ENCODE peak calls at places on chromosomes 3 and 15, in five cellular contexts. M, D, C, K and P are unnamed samples.

GRCh38 chr3:9595877-9596276 is 42.3 kb upstream of the LHFPL4 start:
- DNase-seq in M (no peak), D (no peak), C (no peak), K (no peak), P (no peak)

GRCh38 chr15:73822998-73823397 is 50.4 kb upstream of the TBC1D21 start:
- DNase-seq in M (peak), D (no peak), C (no peak), K (peak), P (peak)

GRCh38 chr3:4425055-4425454 is 42.0 kb downstream of the SUMF1 start:
- DNase-seq in M (no peak), D (no peak), C (no peak), K (no peak), P (no peak)

GRCh38 chr15:90219421-90220141 is 14.2 kb downstream of the CIB1 start:
- DNase-seq in M (peak), D (peak), C (peak), K (no peak), P (peak)

GRCh38 chr3:30720586-30721313 is 114.3 kb downstream of the TGFBR2 start:
- DNase-seq in M (peak), D (no peak), C (no peak), K (peak), P (no peak)

GRCh38 chr15:65400760-65401606 is 21.8 kb downstream of the IGDCC4 start:
- DNase-seq in M (peak), D (peak), C (peak), K (peak), P (peak)

GRCh38 chr3:192408007-192408655 is 319.2 kb downstream of the FGF12 start:
- DNase-seq in M (peak), D (peak), C (peak), K (no peak), P (peak)

GRCh38 chr15:40336129-40337122 is 4.3 kb downstream of the CCDC9B start:
- DNase-seq in M (no peak), D (no peak), C (peak), K (no peak), P (no peak)

GRCh38 chr3:46845397-46845859 is 17.8 kb downstream of the MYL3 start:
- DNase-seq in M (peak), D (peak), C (peak), K (peak), P (peak)

GRCh38 chr3:141788147-141788546 is 24.9 kb downstream of the GRK7 start:
- DNase-seq in M (no peak), D (no peak), C (no peak), K (no peak), P (no peak)

GRCh38 chr3:50347187-50347813 is 1.8 kb upstream of the ZMYND10 start:
- DNase-seq in M (peak), D (peak), C (peak), K (peak), P (peak)

GRCh38 chr15:81887913-81888312 is 157.9 kb downstream of the MEX3B start:
- DNase-seq in M (peak), D (no peak), C (no peak), K (peak), P (no peak)

GRCh38 chr3:169847896-169848295 is 21.8 kb downstream of the LRRC31 start:
- DNase-seq in M (no peak), D (no peak), C (no peak), K (peak), P (no peak)

GRCh38 chr15:57218826-57219576 is 157.3 kb upstream of the CGNL1 start:
- DNase-seq in M (peak), D (no peak), C (peak), K (peak), P (no peak)

GRCh38 chr3:72032435-72033118 is 247.6 kb upstream of the PROK2 start:
- DNase-seq in M (no peak), D (peak), C (peak), K (no peak), P (no peak)

GRCh38 chr3:15361494-15362214 is 29.3 kb upstream of the SH3BP5 start:
- DNase-seq in M (peak), D (peak), C (peak), K (peak), P (no peak)

GRCh38 chr3:108110965-108111364 is 20.1 kb upstream of the CD47 start:
- DNase-seq in M (no peak), D (no peak), C (no peak), K (no peak), P (no peak)

GRCh38 chr15:74752486-74753395 is 4.1 kb downstream of the CYP1A2 start:
- DNase-seq in M (peak), D (no peak), C (no peak), K (peak), P (peak)

GRCh38 chr3:62109534-62109933 is 263.8 kb downstream of the FEZF2 start:
- DNase-seq in M (peak), D (peak), C (peak), K (peak), P (no peak)

GRCh38 chr15:77640615-77641014 is 7.9 kb upstream of the LINGO1 start:
- DNase-seq in M (no peak), D (no peak), C (no peak), K (no peak), P (no peak)

GRCh38 chr15:40789119-40789518 is 17.8 kb upstream of the ZFYVE19 start:
- DNase-seq in M (no peak), D (no peak), C (no peak), K (no peak), P (no peak)

GRCh38 chr3:122754867-122755835 is 38.5 kb downstream of the HSPBAP1 start:
- DNase-seq in M (peak), D (no peak), C (peak), K (peak), P (no peak)

GRCh38 chr3:185709241-185709955 is 115.4 kb downstream of the IGF2BP2 start:
- DNase-seq in M (no peak), D (no peak), C (no peak), K (no peak), P (no peak)

GRCh38 chr3:46524832-46525231 is 27.1 kb downstream of the RTP3 start:
- DNase-seq in M (no peak), D (no peak), C (no peak), K (no peak), P (no peak)

DNA sequence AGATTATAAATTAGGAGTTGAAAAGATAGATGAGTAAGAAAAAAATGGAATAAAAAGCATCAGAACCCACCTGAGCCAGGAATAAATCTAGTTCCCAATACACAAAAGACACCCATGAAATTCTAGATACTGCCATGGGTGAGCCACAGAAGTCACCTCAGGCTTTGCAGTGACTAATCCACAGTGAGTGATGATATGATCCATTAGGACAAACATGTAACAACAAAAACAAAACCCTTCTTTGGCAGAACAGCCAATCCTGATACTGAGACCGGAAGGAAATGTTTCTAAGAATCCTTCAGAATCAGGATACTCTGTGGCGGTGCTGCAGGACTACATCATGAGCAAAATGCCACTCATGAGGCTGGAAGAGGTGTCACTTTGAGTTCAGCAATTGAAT is 15.0 kb upstream of the MINDY4B start:
- DNase-seq in M (no peak), D (no peak), C (no peak), K (no peak), P (no peak)
- H3K27ac ChIP-seq in M (no peak), D (no peak), C (no peak), K (no peak), P (no peak)

DNA sequence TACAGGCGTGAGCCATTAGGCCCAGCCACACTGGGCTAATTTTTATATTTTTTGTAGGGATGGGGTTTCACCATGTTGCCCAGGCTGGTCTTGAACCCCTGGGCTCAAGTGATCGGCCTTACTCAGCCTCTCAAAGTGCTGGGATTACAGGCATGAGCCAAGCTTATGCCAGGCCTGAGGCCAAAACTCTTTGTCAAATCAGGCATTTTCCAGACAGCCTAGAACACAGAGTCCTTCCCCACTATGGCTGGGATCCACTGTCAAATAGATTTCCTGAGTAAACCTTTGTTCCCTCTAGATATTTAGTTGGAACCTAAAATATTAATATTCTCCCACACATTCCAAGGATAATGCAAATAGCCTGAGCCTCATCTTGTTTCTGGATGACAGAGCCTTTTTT is 13.5 kb downstream of the C3orf62 start:
- DNase-seq in M (no peak), D (no peak), C (no peak), K (no peak), P (no peak)
- H3K27ac ChIP-seq in M (no peak), D (no peak), C (no peak), K (no peak), P (no peak)

GRCh38 chr3:128328546-128329458 is 137.9 kb downstream of the DNAJB8 start:
- DNase-seq in M (no peak), D (no peak), C (peak), K (no peak), P (no peak)

GRCh38 chr3:128327606-128328031 is 139.1 kb downstream of the DNAJB8 start:
- DNase-seq in M (no peak), D (no peak), C (peak), K (no peak), P (no peak)

GRCh38 chr3:128329491-128330300 is 137.0 kb downstream of the DNAJB8 start:
- DNase-seq in M (no peak), D (no peak), C (peak), K (no peak), P (no peak)

GRCh38 chr3:128334086-128334650 is 132.5 kb downstream of the DNAJB8 start:
- DNase-seq in M (no peak), D (no peak), C (no peak), K (no peak), P (no peak)

GRCh38 chr3:128330301-128330845 is 136.3 kb downstream of the DNAJB8 start:
- DNase-seq in M (no peak), D (no peak), C (no peak), K (no peak), P (no peak)
- H3K27ac ChIP-seq in M (no peak), D (no peak), C (no peak), K (no peak), P (no peak)

GRCh38 chr15:66411190-66411589 is 24.5 kb downstream of the MAP2K1 start:
- DNase-seq in M (no peak), D (no peak), C (no peak), K (no peak), P (no peak)
- H3K27ac ChIP-seq in M (no peak), D (no peak), C (no peak), K (no peak), P (no peak)

DNA sequence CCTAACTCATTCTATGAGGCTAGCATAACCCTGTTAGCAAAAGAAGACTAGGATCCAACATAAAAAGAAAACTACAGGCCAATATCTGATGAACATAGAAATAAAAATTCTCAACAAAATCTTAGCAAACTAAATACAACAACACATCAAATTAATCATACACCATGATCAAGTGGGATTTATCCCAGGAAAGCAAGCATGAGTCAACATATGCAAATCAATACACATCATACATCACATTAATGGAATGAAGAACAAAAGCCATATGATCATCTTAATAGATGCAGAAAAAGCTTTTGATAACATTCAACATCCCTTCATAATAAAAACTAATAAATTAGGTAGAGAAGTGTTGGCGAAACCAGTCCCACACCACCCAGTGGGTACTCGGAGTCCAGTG is 136.1 kb upstream of the MME start:
- DNase-seq in M (no peak), D (peak), C (no peak), K (no peak), P (no peak)
- H3K27ac ChIP-seq in M (no peak), D (no peak), C (no peak), K (no peak), P (no peak)

GRCh38 chr3:171173732-171174131 is 147.2 kb upstream of the SLC2A2 start:
- DNase-seq in M (no peak), D (peak), C (peak), K (no peak), P (no peak)
- H3K27ac ChIP-seq in M (no peak), D (no peak), C (no peak), K (no peak), P (no peak)